ENCODE peak calls at places on chromosomes 4 and X, in four cellular contexts. I is H1, M is K562, O is GM12878. Y is an unnamed sample.

GRCh38 chrX:110588164-110588563 is 207.5 kb downstream of the CHRDL1 start:
- DNase-seq in I (no peak), O (no peak), M (no peak), Y (no peak)

GRCh38 chrX:12002876-12003275 is 135.4 kb upstream of the FRMPD4 start:
- DNase-seq in I (no peak), M (no peak), O (no peak), Y (no peak)

GRCh38 chr4:2714918-2715317 is 41.2 kb downstream of the TNIP2 start:
- DNase-seq in I (no peak), M (no peak), O (no peak), Y (no peak)

GRCh38 chrX:63918611-63919010 is 133.6 kb upstream of the ARHGEF9 start:
- DNase-seq in O (no peak), I (no peak), M (no peak), Y (peak)

GRCh38 chr4:169620846-169621228 is 459 bp downstream of the CLCN3 start:
- DNase-seq in M (no peak), O (no peak), I (no peak), Y (no peak)

GRCh38 chrX:51494409-51494808 is 2.0 kb downstream of the NUDT11 start:
- DNase-seq in O (no peak), M (no peak), I (no peak), Y (no peak)

GRCh38 chr4:153394945-153395344 is 50.5 kb downstream of the MND1 start:
- DNase-seq in M (no peak), O (no peak), I (no peak), Y (no peak)

GRCh38 chrX:100376581-100376980 is 33.5 kb downstream of the PCDH19 start:
- DNase-seq in O (no peak), M (no peak), I (no peak), Y (no peak)

GRCh38 chrX:15359701-15360100 is 24.4 kb upstream of the PIGA start:
- DNase-seq in O (no peak), I (no peak), M (no peak), Y (no peak)

GRCh38 chr4:14169460-14169859 is 541.9 kb upstream of the BOD1L1 start:
- DNase-seq in O (no peak), M (no peak), I (no peak), Y (no peak)

GRCh38 chr4:94728056-94728766 is 29.5 kb upstream of the BMPR1B start:
- DNase-seq in O (no peak), I (no peak), M (no peak), Y (no peak)

GRCh38 chr4:7423391-7423790 is 11.3 kb downstream of the PSAPL1 start:
- DNase-seq in O (no peak), M (no peak), I (no peak), Y (no peak)

GRCh38 chrX:118522230-118522926 is 26.8 kb downstream of the DOCK11 start:
- DNase-seq in M (no peak), I (no peak), O (no peak), Y (no peak)

GRCh38 chrX:15797707-15798106 is 7.4 kb downstream of the ZRSR2 start:
- DNase-seq in O (no peak), I (no peak), M (no peak), Y (no peak)

GRCh38 chr4:185395255-185395955 is at the start of gene LRP2BP:
- DNase-seq in M (no peak), I (no peak), O (peak), Y (no peak)

GRCh38 chr4:111871802-111872201 is 273.5 kb upstream of the FAM241A start:
- DNase-seq in O (no peak), M (no peak), I (no peak), Y (no peak)

GRCh38 chr4:177408023-177408422 is 34.2 kb downstream of the AGA start:
- DNase-seq in M (no peak), O (no peak), I (no peak), Y (no peak)

GRCh38 chr4:133484287-133484686 is 335.2 kb downstream of the PCDH10 start:
- DNase-seq in M (no peak), I (no peak), O (no peak), Y (no peak)

GRCh38 chr4:101259876-101260275 is 87.5 kb downstream of the PPP3CA start:
- DNase-seq in I (no peak), M (no peak), O (peak), Y (no peak)

GRCh38 chr4:158688813-158689212 is 16.7 kb downstream of the ETFDH start:
- DNase-seq in O (no peak), M (no peak), I (no peak), Y (no peak)

GRCh38 chr4:113106076-113106475 is 56.6 kb downstream of the ANK2 start:
- DNase-seq in O (no peak), I (no peak), M (no peak), Y (peak)

GRCh38 chrX:155027509-155028066 is 944 bp downstream of the FUNDC2 start:
- DNase-seq in M (no peak), O (no peak), I (no peak), Y (peak)

GRCh38 chr4:40306203-40306602 is 28.9 kb upstream of the CHRNA9 start:
- DNase-seq in M (no peak), I (no peak), O (no peak), Y (no peak)

GRCh38 chr4:40309250-40309774 is 25.8 kb upstream of the CHRNA9 start:
- DNase-seq in M (peak), I (peak), O (peak), Y (peak)

GRCh38 chr4:40308528-40309122 is 26.5 kb upstream of the CHRNA9 start:
- DNase-seq in M (no peak), O (no peak), I (no peak), Y (no peak)

GRCh38 chr4:40306991-40307390 is 28.1 kb upstream of the CHRNA9 start:
- DNase-seq in M (no peak), O (no peak), I (no peak), Y (no peak)

GRCh38 chr4:40307627-40308497 is 27.3 kb upstream of the CHRNA9 start:
- DNase-seq in I (no peak), O (peak), M (peak), Y (no peak)
- TF ChIP-seq EGR1 in I (no peak), O (no peak), M (no peak), Y (no peak)

GRCh38 chrX:46838482-46838857 is 1.6 kb downstream of the RP2 start:
- DNase-seq in O (no peak), I (no peak), M (no peak), Y (no peak)

GRCh38 chrX:46838974-46839480 is 2.2 kb downstream of the RP2 start:
- DNase-seq in O (no peak), M (no peak), I (no peak), Y (no peak)

GRCh38 chrX:46837543-46838481 is 969 bp downstream of the RP2 start:
- DNase-seq in I (no peak), O (no peak), M (no peak), Y (no peak)

GRCh38 chrX:46844913-46845312 is 8.1 kb downstream of the RP2 start:
- DNase-seq in M (no peak), I (no peak), O (no peak), Y (no peak)

DNA sequence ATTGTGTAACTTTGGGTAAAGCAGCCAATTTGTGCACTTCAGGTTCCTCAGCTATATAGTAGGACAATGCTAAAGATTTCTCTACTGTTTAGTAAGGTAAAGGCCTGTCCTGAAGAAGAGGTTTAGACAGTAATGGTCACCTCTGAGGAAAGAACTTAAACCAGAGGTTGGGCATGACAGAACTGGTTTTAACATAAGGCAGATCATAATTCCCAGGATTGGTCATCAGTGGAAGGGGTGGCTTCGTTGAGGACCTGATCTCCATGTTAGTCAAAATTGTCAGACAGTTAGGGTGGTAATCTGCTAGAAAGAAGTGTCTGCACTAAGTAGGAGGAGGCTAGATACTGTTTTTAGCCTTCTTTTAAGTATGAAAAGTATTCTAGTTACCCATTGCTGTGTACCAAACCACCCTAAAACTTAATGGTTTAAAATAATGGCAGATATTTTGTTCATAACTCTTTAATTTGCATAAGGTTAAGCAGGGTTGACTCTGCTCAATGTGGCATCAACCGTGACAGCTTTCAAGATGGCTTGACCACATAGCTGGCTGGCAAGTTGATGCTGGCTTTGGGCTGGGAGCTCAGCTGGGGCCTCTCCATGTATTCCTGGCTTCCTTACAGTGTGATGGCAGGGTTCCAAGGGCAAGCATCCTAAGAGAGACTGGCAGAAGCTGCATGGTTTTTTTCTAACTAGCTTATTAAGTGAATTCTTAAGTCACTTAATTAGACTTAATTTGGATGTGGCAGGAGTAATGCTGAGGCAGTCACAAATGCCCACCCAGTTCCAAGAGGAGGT is 4.3 kb downstream of the RP2 start:
- DNase-seq in I (no peak), M (no peak), O (no peak), Y (no peak)
- TF ChIP-seq SP1 in I (no peak), M (no peak), O (no peak), Y (no peak)

GRCh38 chr4:10924274-10924673 is 239.7 kb upstream of the CLNK start:
- DNase-seq in M (no peak), O (no peak), I (no peak), Y (no peak)

GRCh38 chr4:10926025-10926424 is 241.5 kb upstream of the CLNK start:
- DNase-seq in I (no peak), M (no peak), O (no peak), Y (no peak)

GRCh38 chr4:10929818-10930217 is 245.2 kb upstream of the CLNK start:
- DNase-seq in I (no peak), M (no peak), O (no peak), Y (no peak)
- TF ChIP-seq SRF in I (no peak), M (no peak), O (no peak), Y (no peak)

GRCh38 chr4:183657564-183657963 is 1.4 kb downstream of the RWDD4 start:
- DNase-seq in M (no peak), I (no peak), O (no peak), Y (no peak)
- TF ChIP-seq EGR1 in M (no peak), I (no peak), O (no peak), Y (no peak)

DNA sequence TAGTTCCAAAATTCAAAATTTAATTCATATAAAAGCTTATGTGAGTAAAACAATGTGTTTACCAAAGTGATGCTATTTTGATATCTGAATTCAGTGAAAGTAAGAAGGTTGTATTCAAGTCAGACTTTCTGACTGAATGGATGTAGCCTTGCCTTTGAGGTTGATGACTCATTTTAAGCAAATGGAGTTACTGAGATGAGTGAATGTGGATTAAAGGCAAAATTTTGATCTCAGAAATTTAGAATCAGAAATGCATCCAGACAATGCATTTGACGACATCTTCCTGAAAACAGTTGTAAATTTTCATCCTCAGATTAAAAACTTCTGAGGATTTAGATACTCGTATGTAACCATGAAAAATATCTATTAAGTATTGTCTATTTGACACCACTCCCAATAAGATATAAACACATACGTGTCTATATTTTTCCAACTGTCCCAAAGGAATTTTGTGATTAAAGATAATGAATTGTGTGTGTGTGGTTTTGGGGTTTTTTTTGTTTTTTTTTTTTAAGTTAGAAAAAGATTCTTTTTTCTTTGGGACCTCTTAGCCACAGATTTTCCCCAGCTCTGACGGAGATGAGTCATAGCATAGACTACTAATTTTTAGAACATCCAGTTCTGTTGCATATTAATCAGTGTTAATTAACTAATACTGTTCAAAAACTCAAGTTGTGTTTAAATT is 34.4 kb downstream of the NFKB1 start:
- DNase-seq in O (no peak), I (no peak), M (no peak), Y (no peak)
- TF ChIP-seq SP1 in O (no peak), I (no peak), M (no peak), Y (no peak)

GRCh38 chrX:132590350-132591026 is 101.7 kb upstream of the MBNL3 start:
- DNase-seq in O (no peak), I (no peak), M (no peak), Y (no peak)

GRCh38 chrX:132594129-132594528 is 105.3 kb upstream of the MBNL3 start:
- DNase-seq in M (no peak), I (no peak), O (no peak), Y (no peak)

GRCh38 chrX:132591719-132592275 is 103.0 kb upstream of the MBNL3 start:
- DNase-seq in M (no peak), I (no peak), O (no peak), Y (no peak)

GRCh38 chrX:132592880-132593279 is 104.0 kb upstream of the MBNL3 start:
- DNase-seq in O (no peak), M (no peak), I (no peak), Y (no peak)
- TF ChIP-seq SRF in O (no peak), M (no peak), I (no peak), Y (no peak)

GRCh38 chr4:1499465-1499864 is 93.2 kb upstream of the NKX1-1 start:
- DNase-seq in O (no peak), M (no peak), I (no peak), Y (no peak)
- TF ChIP-seq EGR1 in O (no peak), M (no peak), I (no peak), Y (no peak)

DNA sequence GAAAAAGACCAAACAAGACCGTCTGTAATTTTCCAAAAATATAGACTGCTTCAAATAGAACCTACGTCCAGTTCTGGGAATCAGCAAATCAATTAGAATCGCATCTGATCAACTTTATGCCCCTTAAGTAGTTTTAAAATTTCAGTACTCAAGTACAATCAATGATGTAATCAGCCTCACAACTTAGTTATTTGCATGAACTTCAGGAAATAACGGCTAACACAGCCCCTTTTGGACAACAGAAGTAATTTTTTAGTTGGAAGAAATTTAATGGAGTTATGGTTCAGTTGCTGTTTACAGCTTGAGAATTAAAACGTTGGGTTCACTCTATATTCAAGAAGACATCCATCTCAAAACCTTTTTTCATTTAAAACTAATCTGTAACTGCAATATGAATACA is 1.1 kb downstream of the TAPT1 start:
- DNase-seq in I (no peak), M (no peak), O (no peak), Y (no peak)
- TF ChIP-seq SP1 in I (no peak), M (no peak), O (no peak), Y (no peak)

Y was measured in HCT116.